ENCODE peak calls at places on chromosomes 5 and 9, in six cellular contexts. One of them, this sample, is unnamed.

GRCh38 chr9:73133921-73134407 is 17.7 kb upstream of the ANXA1 start:
- DNase-seq in upper lobe of right lung: no peak
- DNase-seq in AG09309: no peak
- DNase-seq in body of pancreas: no peak
- DNase-seq in A549: peak
- DNase-seq in Calu3: peak
- DNase-seq in this sample: no peak

GRCh38 chr5:90981821-90982220 is 401.3 kb downstream of the ARRDC3 start:
- DNase-seq in AG09309: no peak
- DNase-seq in A549: no peak
- DNase-seq in body of pancreas: no peak
- DNase-seq in upper lobe of right lung: no peak
- DNase-seq in Calu3: no peak
- DNase-seq in this sample: no peak

GRCh38 chr5:112923148-112923917 is 1.3 kb upstream of the REEP5 start:
- DNase-seq in A549: no peak
- DNase-seq in upper lobe of right lung: no peak
- DNase-seq in Calu3: no peak
- DNase-seq in body of pancreas: no peak
- DNase-seq in AG09309: no peak
- DNase-seq in this sample: no peak

GRCh38 chr9:70285981-70286616 is 27.3 kb downstream of the SMC5 start:
- DNase-seq in A549: no peak
- DNase-seq in upper lobe of right lung: no peak
- DNase-seq in AG09309: no peak
- DNase-seq in body of pancreas: no peak
- DNase-seq in Calu3: no peak
- DNase-seq in this sample: no peak

GRCh38 chr5:1330847-1331831 is 13.8 kb downstream of the CLPTM1L start:
- DNase-seq in A549: no peak
- DNase-seq in body of pancreas: no peak
- DNase-seq in upper lobe of right lung: no peak
- DNase-seq in AG09309: no peak
- DNase-seq in Calu3: no peak
- DNase-seq in this sample: no peak

GRCh38 chr9:9764821-9765220 is 848.0 kb downstream of the PTPRD start:
- DNase-seq in A549: no peak
- DNase-seq in body of pancreas: no peak
- DNase-seq in upper lobe of right lung: no peak
- DNase-seq in AG09309: no peak
- DNase-seq in Calu3: no peak
- DNase-seq in this sample: no peak

GRCh38 chr5:135392256-135392655 is 6.8 kb downstream of the MACROH2A1 start:
- DNase-seq in upper lobe of right lung: no peak
- DNase-seq in body of pancreas: no peak
- DNase-seq in A549: no peak
- DNase-seq in AG09309: peak
- DNase-seq in Calu3: no peak
- DNase-seq in this sample: no peak

GRCh38 chr9:116355153-116355827 is 201.7 kb downstream of the PAPPA start:
- DNase-seq in A549: no peak
- DNase-seq in upper lobe of right lung: no peak
- DNase-seq in Calu3: no peak
- DNase-seq in AG09309: no peak
- DNase-seq in body of pancreas: peak
- DNase-seq in this sample: no peak

GRCh38 chr5:553874-554273 is 29.6 kb upstream of the SLC9A3 start:
- DNase-seq in upper lobe of right lung: no peak
- DNase-seq in Calu3: peak
- DNase-seq in body of pancreas: no peak
- DNase-seq in AG09309: no peak
- DNase-seq in A549: peak
- DNase-seq in this sample: no peak

GRCh38 chr5:174410716-174411512 is 313.5 kb upstream of the MSX2 start:
- DNase-seq in upper lobe of right lung: no peak
- DNase-seq in Calu3: peak
- DNase-seq in AG09309: peak
- DNase-seq in body of pancreas: no peak
- DNase-seq in A549: peak
- DNase-seq in this sample: no peak

GRCh38 chr9:3527653-3527960 is 1.8 kb upstream of the RFX3 start:
- DNase-seq in Calu3: no peak
- DNase-seq in upper lobe of right lung: no peak
- DNase-seq in AG09309: no peak
- DNase-seq in body of pancreas: no peak
- DNase-seq in A549: no peak
- DNase-seq in this sample: no peak

GRCh38 chr5:113278976-113279375 is 155.8 kb downstream of the TSSK1B start:
- DNase-seq in AG09309: no peak
- DNase-seq in Calu3: no peak
- DNase-seq in body of pancreas: no peak
- DNase-seq in upper lobe of right lung: no peak
- DNase-seq in A549: no peak
- DNase-seq in this sample: no peak

GRCh38 chr5:5191906-5192305 is 51.8 kb downstream of the ADAMTS16 start:
- DNase-seq in AG09309: no peak
- DNase-seq in Calu3: no peak
- DNase-seq in A549: no peak
- DNase-seq in upper lobe of right lung: no peak
- DNase-seq in body of pancreas: no peak
- DNase-seq in this sample: no peak

GRCh38 chr5:55062039-55062779 is 38.2 kb downstream of the GZMK start:
- DNase-seq in Calu3: no peak
- DNase-seq in body of pancreas: no peak
- DNase-seq in AG09309: no peak
- DNase-seq in upper lobe of right lung: no peak
- DNase-seq in A549: no peak
- DNase-seq in this sample: no peak

GRCh38 chr9:133633681-133633990 is 2.5 kb upstream of the DBH start:
- DNase-seq in Calu3: no peak
- DNase-seq in A549: no peak
- DNase-seq in upper lobe of right lung: no peak
- DNase-seq in body of pancreas: no peak
- DNase-seq in AG09309: no peak
- DNase-seq in this sample: no peak

GRCh38 chr5:8864053-8864452 is 681.8 kb downstream of the SEMA5A start:
- DNase-seq in A549: peak
- DNase-seq in Calu3: peak
- DNase-seq in body of pancreas: no peak
- DNase-seq in AG09309: no peak
- DNase-seq in upper lobe of right lung: no peak
- DNase-seq in this sample: peak

GRCh38 chr5:78504726-78505431 is 143.7 kb downstream of the LHFPL2 start:
- DNase-seq in Calu3: peak
- DNase-seq in upper lobe of right lung: no peak
- DNase-seq in AG09309: peak
- DNase-seq in A549: peak
- DNase-seq in body of pancreas: peak
- DNase-seq in this sample: no peak

GRCh38 chr9:107615325-107615724 is 125.8 kb upstream of the KLF4 start:
- DNase-seq in A549: no peak
- DNase-seq in body of pancreas: no peak
- DNase-seq in Calu3: no peak
- DNase-seq in upper lobe of right lung: no peak
- DNase-seq in AG09309: peak
- DNase-seq in this sample: no peak

GRCh38 chr5:177529247-177529901 is 12.6 kb upstream of the DDX41 start:
- DNase-seq in AG09309: no peak
- DNase-seq in body of pancreas: no peak
- DNase-seq in upper lobe of right lung: peak
- DNase-seq in Calu3: no peak
- DNase-seq in A549: no peak
- DNase-seq in this sample: no peak

GRCh38 chr9:438961-439768 is 224.5 kb downstream of the DOCK8 start:
- DNase-seq in Calu3: no peak
- DNase-seq in A549: no peak
- DNase-seq in upper lobe of right lung: no peak
- DNase-seq in body of pancreas: no peak
- DNase-seq in AG09309: no peak
- DNase-seq in this sample: no peak

GRCh38 chr5:87398981-87399616 is 13.6 kb downstream of the CCNH start:
- DNase-seq in A549: no peak
- DNase-seq in Calu3: no peak
- DNase-seq in body of pancreas: no peak
- DNase-seq in AG09309: no peak
- DNase-seq in upper lobe of right lung: no peak
- DNase-seq in this sample: no peak

GRCh38 chr5:173394701-173395100 is 66.5 kb upstream of the STC2 start:
- DNase-seq in Calu3: no peak
- DNase-seq in AG09309: no peak
- DNase-seq in A549: no peak
- DNase-seq in body of pancreas: no peak
- DNase-seq in upper lobe of right lung: no peak
- DNase-seq in this sample: no peak

GRCh38 chr5:173396311-173396993 is 68.2 kb upstream of the STC2 start:
- DNase-seq in A549: peak
- DNase-seq in AG09309: no peak
- DNase-seq in upper lobe of right lung: no peak
- DNase-seq in Calu3: peak
- DNase-seq in body of pancreas: no peak
- DNase-seq in this sample: peak

GRCh38 chr5:173397531-173397930 is 69.3 kb upstream of the STC2 start:
- DNase-seq in body of pancreas: no peak
- DNase-seq in upper lobe of right lung: no peak
- DNase-seq in Calu3: no peak
- DNase-seq in A549: no peak
- DNase-seq in AG09309: no peak
- DNase-seq in this sample: no peak

GRCh38 chr5:173395933-173396308 is 67.7 kb upstream of the STC2 start:
- DNase-seq in Calu3: no peak
- DNase-seq in body of pancreas: no peak
- DNase-seq in A549: no peak
- DNase-seq in upper lobe of right lung: no peak
- DNase-seq in AG09309: no peak
- DNase-seq in this sample: no peak

GRCh38 chr5:173395257-173395932 is 67.2 kb upstream of the STC2 start:
- DNase-seq in body of pancreas: no peak
- DNase-seq in A549: peak
- DNase-seq in AG09309: peak
- DNase-seq in Calu3: peak
- DNase-seq in upper lobe of right lung: no peak
- DNase-seq in this sample: no peak
- TF ChIP-seq CTCF in body of pancreas: no peak
- TF ChIP-seq CTCF in A549: no peak
- TF ChIP-seq CTCF in AG09309: peak
- TF ChIP-seq CTCF in Calu3: peak
- TF ChIP-seq CTCF in upper lobe of right lung: no peak
- TF ChIP-seq CTCF in this sample: no peak

GRCh38 chr5:171365351-171365750 is 22.3 kb upstream of the NPM1 start:
- DNase-seq in Calu3: no peak
- DNase-seq in AG09309: no peak
- DNase-seq in body of pancreas: no peak
- DNase-seq in A549: peak
- DNase-seq in upper lobe of right lung: peak
- DNase-seq in this sample: peak
- TF ChIP-seq CTCF in Calu3: peak
- TF ChIP-seq CTCF in AG09309: peak
- TF ChIP-seq CTCF in body of pancreas: no peak
- TF ChIP-seq CTCF in A549: peak
- TF ChIP-seq CTCF in upper lobe of right lung: peak
- TF ChIP-seq CTCF in this sample: peak

GRCh38 chr9:2158729-2159128 is 143.6 kb downstream of the SMARCA2 start:
- DNase-seq in upper lobe of right lung: no peak
- DNase-seq in AG09309: no peak
- DNase-seq in Calu3: no peak
- DNase-seq in A549: no peak
- DNase-seq in body of pancreas: no peak
- DNase-seq in this sample: no peak

GRCh38 chr9:2155966-2156365 is 140.8 kb downstream of the SMARCA2 start:
- DNase-seq in AG09309: no peak
- DNase-seq in Calu3: no peak
- DNase-seq in A549: no peak
- DNase-seq in upper lobe of right lung: no peak
- DNase-seq in body of pancreas: no peak
- DNase-seq in this sample: no peak

GRCh38 chr9:2159521-2160417 is 144.6 kb downstream of the SMARCA2 start:
- DNase-seq in upper lobe of right lung: no peak
- DNase-seq in body of pancreas: no peak
- DNase-seq in A549: peak
- DNase-seq in AG09309: no peak
- DNase-seq in Calu3: peak
- DNase-seq in this sample: no peak

GRCh38 chr9:2157277-2158105 is 142.3 kb downstream of the SMARCA2 start:
- DNase-seq in A549: peak
- DNase-seq in AG09309: no peak
- DNase-seq in body of pancreas: peak
- DNase-seq in upper lobe of right lung: peak
- DNase-seq in Calu3: peak
- DNase-seq in this sample: no peak

GRCh38 chr9:2158111-2158610 is 143.0 kb downstream of the SMARCA2 start:
- DNase-seq in Calu3: peak
- DNase-seq in body of pancreas: peak
- DNase-seq in A549: peak
- DNase-seq in AG09309: no peak
- DNase-seq in upper lobe of right lung: peak
- DNase-seq in this sample: peak
- TF ChIP-seq CTCF in Calu3: no peak
- TF ChIP-seq CTCF in body of pancreas: no peak
- TF ChIP-seq CTCF in A549: no peak
- TF ChIP-seq CTCF in AG09309: no peak
- TF ChIP-seq CTCF in upper lobe of right lung: no peak
- TF ChIP-seq CTCF in this sample: no peak

GRCh38 chr9:110582156-110582555 is 2.6 kb upstream of the SVEP1 start:
- DNase-seq in AG09309: no peak
- DNase-seq in Calu3: no peak
- DNase-seq in upper lobe of right lung: no peak
- DNase-seq in A549: no peak
- DNase-seq in body of pancreas: no peak
- DNase-seq in this sample: no peak

GRCh38 chr9:110580850-110581249 is 1.3 kb upstream of the SVEP1 start:
- DNase-seq in AG09309: no peak
- DNase-seq in A549: no peak
- DNase-seq in body of pancreas: peak
- DNase-seq in Calu3: no peak
- DNase-seq in upper lobe of right lung: no peak
- DNase-seq in this sample: no peak

GRCh38 chr9:110579763-110580255 is 268 bp upstream of the SVEP1 start:
- DNase-seq in body of pancreas: peak
- DNase-seq in A549: no peak
- DNase-seq in Calu3: no peak
- DNase-seq in upper lobe of right lung: no peak
- DNase-seq in AG09309: peak
- DNase-seq in this sample: no peak

GRCh38 chr9:110578896-110579752 is at the start of gene SVEP1:
- DNase-seq in body of pancreas: peak
- DNase-seq in upper lobe of right lung: peak
- DNase-seq in AG09309: no peak
- DNase-seq in Calu3: no peak
- DNase-seq in A549: peak
- DNase-seq in this sample: peak

DNA sequence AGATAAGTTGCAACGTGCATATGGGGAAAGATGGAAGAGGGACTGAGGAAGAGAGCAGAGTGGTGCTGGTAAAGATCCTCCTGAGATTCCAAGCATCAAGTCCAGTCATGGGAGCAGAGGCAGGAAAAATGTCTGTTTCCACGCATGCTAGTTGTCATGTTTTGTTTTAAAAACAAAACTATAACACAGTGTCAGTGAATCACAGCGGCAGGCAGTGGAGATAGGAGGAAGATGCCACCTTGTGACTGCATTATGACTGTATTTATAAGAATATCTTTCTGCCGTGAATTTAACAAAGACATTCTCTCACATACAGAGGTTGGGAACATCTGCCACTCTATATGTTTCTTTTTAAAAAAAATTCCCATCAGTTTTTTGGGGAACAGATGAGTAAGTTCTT is 3.7 kb upstream of the SVEP1 start:
- DNase-seq in Calu3: no peak
- DNase-seq in body of pancreas: no peak
- DNase-seq in AG09309: no peak
- DNase-seq in upper lobe of right lung: no peak
- DNase-seq in A549: peak
- DNase-seq in this sample: no peak
- TF ChIP-seq CTCF in Calu3: no peak
- TF ChIP-seq CTCF in body of pancreas: no peak
- TF ChIP-seq CTCF in AG09309: peak
- TF ChIP-seq CTCF in upper lobe of right lung: peak
- TF ChIP-seq CTCF in A549: peak
- TF ChIP-seq CTCF in this sample: no peak